ENCODE peak calls at places on chromosome 5, in five cellular contexts. One of them, this sample, is unnamed.

GRCh38 chr5:104951829-104952228 is 1389.2 kb upstream of the NUDT12 start:
- DNase-seq in right lobe of liver: no peak
- DNase-seq in transverse colon: no peak
- DNase-seq in H1: no peak
- DNase-seq in spleen: no peak
- DNase-seq in this sample: no peak

GRCh38 chr5:55993013-55993412 is 1.8 kb downstream of the IL6ST start:
- DNase-seq in right lobe of liver: no peak
- DNase-seq in transverse colon: no peak
- DNase-seq in H1: no peak
- DNase-seq in spleen: no peak
- DNase-seq in this sample: no peak

GRCh38 chr5:66897355-66897754 is 299.2 kb downstream of the CD180 start:
- DNase-seq in right lobe of liver: no peak
- DNase-seq in transverse colon: no peak
- DNase-seq in H1: no peak
- DNase-seq in spleen: no peak
- DNase-seq in this sample: no peak

GRCh38 chr5:62937661-62938558 is 359.3 kb downstream of the LRRC70 start:
- DNase-seq in right lobe of liver: no peak
- DNase-seq in transverse colon: no peak
- DNase-seq in H1: no peak
- DNase-seq in spleen: no peak
- DNase-seq in this sample: no peak

GRCh38 chr5:150146862-150147579 is 8.6 kb downstream of the PDGFRB start:
- DNase-seq in right lobe of liver: no peak
- DNase-seq in transverse colon: no peak
- DNase-seq in H1: no peak
- DNase-seq in spleen: no peak
- DNase-seq in this sample: no peak

GRCh38 chr5:79935992-79936643 is 54.9 kb downstream of the MTX3 start:
- DNase-seq in right lobe of liver: no peak
- DNase-seq in transverse colon: no peak
- DNase-seq in H1: no peak
- DNase-seq in spleen: no peak
- DNase-seq in this sample: no peak

GRCh38 chr5:72920690-72921089 is 35.2 kb upstream of the FCHO2 start:
- DNase-seq in right lobe of liver: no peak
- DNase-seq in transverse colon: no peak
- DNase-seq in H1: no peak
- DNase-seq in spleen: no peak
- DNase-seq in this sample: no peak

GRCh38 chr5:171924493-171925122 is 81.8 kb downstream of the FBXW11 start:
- DNase-seq in right lobe of liver: no peak
- DNase-seq in transverse colon: no peak
- DNase-seq in H1: no peak
- DNase-seq in spleen: no peak
- DNase-seq in this sample: no peak

GRCh38 chr5:8831854-8832253 is 714.0 kb downstream of the SEMA5A start:
- DNase-seq in right lobe of liver: no peak
- DNase-seq in transverse colon: no peak
- DNase-seq in H1: no peak
- DNase-seq in spleen: no peak
- DNase-seq in this sample: no peak

GRCh38 chr5:125004009-125004408 is 257.6 kb upstream of the ZNF608 start:
- DNase-seq in right lobe of liver: no peak
- DNase-seq in transverse colon: no peak
- DNase-seq in H1: no peak
- DNase-seq in spleen: no peak
- DNase-seq in this sample: no peak

GRCh38 chr5:111079846-111080245 is 8.3 kb downstream of the TSLP start:
- DNase-seq in right lobe of liver: no peak
- DNase-seq in transverse colon: no peak
- DNase-seq in H1: no peak
- DNase-seq in spleen: no peak
- DNase-seq in this sample: no peak

GRCh38 chr5:43601454-43602260 is 1.3 kb upstream of the NNT start:
- DNase-seq in right lobe of liver: no peak
- DNase-seq in transverse colon: no peak
- DNase-seq in H1: no peak
- DNase-seq in spleen: no peak
- DNase-seq in this sample: no peak

GRCh38 chr5:4348418-4348817 is 752.8 kb downstream of the IRX1 start:
- DNase-seq in right lobe of liver: no peak
- DNase-seq in transverse colon: no peak
- DNase-seq in H1: no peak
- DNase-seq in spleen: no peak
- DNase-seq in this sample: no peak

GRCh38 chr5:122906768-122907167 is 61.4 kb downstream of the SNX24 start:
- DNase-seq in right lobe of liver: no peak
- DNase-seq in transverse colon: no peak
- DNase-seq in H1: no peak
- DNase-seq in spleen: no peak
- DNase-seq in this sample: no peak

GRCh38 chr5:136094913-136095641 is 37.6 kb upstream of the SMAD5 start:
- DNase-seq in right lobe of liver: peak; percentile 30
- DNase-seq in transverse colon: no peak
- DNase-seq in H1: no peak
- DNase-seq in spleen: no peak
- DNase-seq in this sample: no peak

GRCh38 chr5:124867064-124867707 is 120.7 kb upstream of the ZNF608 start:
- DNase-seq in right lobe of liver: no peak
- DNase-seq in transverse colon: no peak
- DNase-seq in H1: no peak
- DNase-seq in spleen: no peak
- DNase-seq in this sample: no peak

GRCh38 chr5:26763151-26763550 is 275.2 kb downstream of the CDH9 start:
- DNase-seq in right lobe of liver: no peak
- DNase-seq in transverse colon: no peak
- DNase-seq in H1: no peak
- DNase-seq in spleen: no peak
- DNase-seq in this sample: no peak

GRCh38 chr5:59173568-59173967 is 590.7 kb downstream of the RAB3C start:
- DNase-seq in right lobe of liver: no peak
- DNase-seq in transverse colon: no peak
- DNase-seq in H1: no peak
- DNase-seq in spleen: no peak
- DNase-seq in this sample: no peak

GRCh38 chr5:54533541-54534179 is 16.1 kb downstream of the SNX18 start:
- DNase-seq in right lobe of liver: no peak
- DNase-seq in transverse colon: no peak
- DNase-seq in H1: no peak
- DNase-seq in spleen: no peak
- DNase-seq in this sample: no peak

GRCh38 chr5:102975457-102976182 is 144.3 kb downstream of the GIN1 start:
- DNase-seq in right lobe of liver: no peak
- DNase-seq in transverse colon: no peak
- DNase-seq in H1: no peak
- DNase-seq in spleen: no peak
- DNase-seq in this sample: no peak

GRCh38 chr5:159422371-159422770 is 92.1 kb upstream of the IL12B start:
- DNase-seq in right lobe of liver: no peak
- DNase-seq in transverse colon: no peak
- DNase-seq in H1: no peak
- DNase-seq in spleen: no peak
- DNase-seq in this sample: no peak

GRCh38 chr5:168155585-168155984 is 135.9 kb upstream of the WWC1 start:
- DNase-seq in right lobe of liver: no peak
- DNase-seq in transverse colon: no peak
- DNase-seq in H1: no peak
- DNase-seq in spleen: no peak
- DNase-seq in this sample: no peak
- H3K36me3 ChIP-seq in right lobe of liver: no peaks in the 10 kb centered on the region
- H3K36me3 ChIP-seq in transverse colon: no peaks in the 10 kb centered on the region
- H3K36me3 ChIP-seq in H1: no peaks in the 10 kb centered on the region
- H3K36me3 ChIP-seq in spleen: no peaks in the 10 kb centered on the region
- H3K36me3 ChIP-seq in this sample: no peaks in the 10 kb centered on the region

DNA sequence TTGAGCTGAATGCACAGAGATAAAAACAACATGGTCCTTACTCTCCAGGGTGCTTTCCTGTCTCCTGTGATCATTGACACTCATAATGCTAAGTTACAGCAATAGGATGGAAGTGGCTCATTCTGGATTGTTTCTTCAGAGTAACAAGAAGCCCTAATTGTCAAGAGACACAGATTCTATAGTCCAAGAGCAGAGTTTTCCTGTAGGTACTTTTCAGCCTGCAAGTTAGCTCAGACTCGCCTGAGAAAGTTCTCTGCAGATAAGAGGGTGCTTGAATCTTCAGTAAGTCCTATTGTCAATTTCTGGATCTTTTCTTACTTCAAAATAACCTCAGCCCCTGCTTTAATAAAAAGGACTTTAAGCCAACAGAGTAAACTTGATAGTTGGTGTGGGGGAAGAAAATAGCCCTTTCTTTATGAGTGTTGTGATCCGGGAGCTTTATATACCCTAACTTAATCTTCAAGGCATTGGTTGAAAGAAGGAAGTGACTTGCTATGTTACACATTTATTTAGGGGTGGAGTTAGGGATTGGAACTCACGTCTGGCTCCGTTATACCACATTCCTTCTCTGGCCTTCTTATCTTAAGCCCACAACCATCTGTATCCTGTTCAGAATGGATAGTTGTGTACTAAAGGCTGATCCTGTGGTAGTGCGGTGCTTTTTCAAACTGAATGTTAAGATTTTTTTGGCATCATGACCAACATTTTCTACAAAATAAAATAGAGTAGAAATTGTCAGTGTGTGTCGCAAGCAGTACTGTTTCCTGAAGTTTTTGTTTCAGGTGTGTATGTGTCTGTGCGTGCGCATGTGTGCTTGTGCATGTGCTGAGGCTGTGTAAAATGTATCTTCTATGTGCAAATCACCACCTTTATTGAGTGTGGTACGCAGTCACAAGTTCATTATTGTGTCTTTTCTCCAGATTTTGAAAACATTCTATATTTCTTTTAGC is 173.9 kb downstream of the WDR70 start:
- DNase-seq in right lobe of liver: no peak
- DNase-seq in transverse colon: no peak
- DNase-seq in H1: no peak
- DNase-seq in spleen: no peak
- DNase-seq in this sample: no peak
- TF ChIP-seq POLR2A in right lobe of liver: no peak
- TF ChIP-seq POLR2A in transverse colon: no peak
- TF ChIP-seq POLR2A in H1: no peak
- TF ChIP-seq POLR2A in spleen: no peak
- TF ChIP-seq POLR2A in this sample: no peak

GRCh38 chr5:14481299-14481799 is 100.2 kb upstream of the OTULINL start:
- DNase-seq in right lobe of liver: no peak
- DNase-seq in transverse colon: no peak
- DNase-seq in H1: no peak
- DNase-seq in spleen: no peak
- DNase-seq in this sample: no peak
- H3K36me3 ChIP-seq in right lobe of liver: peaks cover 13% of the 10 kb centered on the region
- H3K36me3 ChIP-seq in transverse colon: peaks cover 55% of the 10 kb centered on the region
- H3K36me3 ChIP-seq in H1: peaks cover 20% of the 10 kb centered on the region
- H3K36me3 ChIP-seq in spleen: peaks cover 39% of the 10 kb centered on the region
- H3K36me3 ChIP-seq in this sample: no peaks in the 10 kb centered on the region

GRCh38 chr5:181235689-181236366 is 7.9 kb downstream of the RACK1 start:
- DNase-seq in right lobe of liver: no peak
- DNase-seq in transverse colon: no peak
- DNase-seq in H1: no peak
- DNase-seq in spleen: no peak
- DNase-seq in this sample: no peak

GRCh38 chr5:181235323-181235688 is 8.4 kb downstream of the RACK1 start:
- DNase-seq in right lobe of liver: no peak
- DNase-seq in transverse colon: no peak
- DNase-seq in H1: no peak
- DNase-seq in spleen: no peak
- DNase-seq in this sample: no peak

GRCh38 chr5:181233436-181234115 is 10.1 kb downstream of the RACK1 start:
- DNase-seq in right lobe of liver: no peak
- DNase-seq in transverse colon: no peak
- DNase-seq in H1: no peak
- DNase-seq in spleen: peak; percentile 59
- DNase-seq in this sample: no peak

GRCh38 chr5:181234116-181234454 is 9.6 kb downstream of the RACK1 start:
- DNase-seq in right lobe of liver: no peak
- DNase-seq in transverse colon: no peak
- DNase-seq in H1: no peak
- DNase-seq in spleen: peak; percentile 74
- DNase-seq in this sample: no peak

DNA sequence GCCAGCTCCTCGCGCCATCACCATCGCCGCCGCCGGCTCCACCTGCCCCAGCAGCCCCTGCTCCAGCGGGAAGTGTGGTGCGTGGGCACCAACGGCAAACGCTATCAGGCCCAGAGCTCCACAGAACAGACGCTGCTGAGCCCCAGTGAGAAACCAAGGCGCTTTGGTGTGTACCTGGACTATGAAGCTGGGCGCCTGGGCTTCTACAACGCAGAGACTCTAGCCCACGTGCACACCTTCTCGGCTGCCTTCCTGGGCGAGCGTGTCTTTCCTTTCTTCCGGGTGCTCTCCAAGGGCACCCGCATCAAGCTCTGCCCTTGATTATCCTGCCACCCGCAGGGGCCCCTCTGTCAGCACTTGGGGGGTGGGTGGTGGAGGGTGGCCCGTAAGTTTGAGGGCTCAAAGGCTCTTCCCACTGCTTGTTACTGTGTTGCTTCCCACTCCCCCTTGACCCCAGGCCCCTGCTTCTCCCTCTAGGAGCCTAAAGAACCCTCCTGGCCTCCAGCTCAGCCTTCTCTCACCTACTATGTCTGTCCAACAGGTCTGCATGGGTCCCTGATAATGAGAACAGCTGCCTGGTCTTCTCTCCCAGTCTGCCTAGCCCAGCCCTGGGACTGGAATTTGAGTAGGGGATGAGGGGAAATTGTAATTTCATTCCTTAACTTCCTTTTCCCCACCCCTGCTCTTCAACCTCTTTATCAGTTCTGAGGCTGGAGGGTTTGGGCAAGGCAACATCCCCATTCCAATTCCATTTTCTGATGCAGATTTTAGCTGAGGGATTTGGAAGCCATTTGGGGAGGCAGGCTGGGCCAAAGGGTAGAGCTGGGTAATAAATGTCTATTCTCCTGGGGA is 9.0 kb downstream of the RACK1 start:
- DNase-seq in right lobe of liver: no peak
- DNase-seq in transverse colon: no peak
- DNase-seq in H1: no peak
- DNase-seq in spleen: peak; percentile 68
- DNase-seq in this sample: no peak
- TF ChIP-seq POLR2A in right lobe of liver: no peak
- TF ChIP-seq POLR2A in transverse colon: no peak
- TF ChIP-seq POLR2A in H1: peak; percentile 69
- TF ChIP-seq POLR2A in spleen: no peak
- TF ChIP-seq POLR2A in this sample: no peak

GRCh38 chr5:134913254-134913653 is 8.3 kb downstream of the PCBD2 start:
- DNase-seq in right lobe of liver: no peak
- DNase-seq in transverse colon: no peak
- DNase-seq in H1: no peak
- DNase-seq in spleen: no peak
- DNase-seq in this sample: no peak
- H3K36me3 ChIP-seq in right lobe of liver: no peaks in the 10 kb centered on the region
- H3K36me3 ChIP-seq in transverse colon: peaks cover 17% of the 10 kb centered on the region
- H3K36me3 ChIP-seq in H1: no peaks in the 10 kb centered on the region
- H3K36me3 ChIP-seq in spleen: peaks cover 21% of the 10 kb centered on the region
- H3K36me3 ChIP-seq in this sample: no peaks in the 10 kb centered on the region

GRCh38 chr5:134758504-134759341 is at the start of gene DDX46:
- DNase-seq in right lobe of liver: peak; percentile 93
- DNase-seq in transverse colon: peak; percentile 97
- DNase-seq in H1: peak; percentile 97
- DNase-seq in spleen: peak; percentile 99
- DNase-seq in this sample: peak; percentile 97
- TF ChIP-seq POLR2A in right lobe of liver: peak; percentile 73
- TF ChIP-seq POLR2A in transverse colon: peak; percentile 76
- TF ChIP-seq POLR2A in H1: peak; percentile 94
- TF ChIP-seq POLR2A in spleen: no peak
- TF ChIP-seq POLR2A in this sample: peak; percentile 63

GRCh38 chr5:6749026-6749716 is 35.9 kb downstream of the TENT4A start:
- DNase-seq in right lobe of liver: no peak
- DNase-seq in transverse colon: no peak
- DNase-seq in H1: no peak
- DNase-seq in spleen: peak; percentile 52
- DNase-seq in this sample: no peak
- H3K36me3 ChIP-seq in right lobe of liver: peaks cover 10% of the 10 kb centered on the region
- H3K36me3 ChIP-seq in transverse colon: peaks cover 31% of the 10 kb centered on the region
- H3K36me3 ChIP-seq in H1: peaks cover 21% of the 10 kb centered on the region
- H3K36me3 ChIP-seq in spleen: peaks cover 57% of the 10 kb centered on the region
- H3K36me3 ChIP-seq in this sample: peaks cover 62% of the 10 kb centered on the region